ENCODE peak calls at places on chromosomes 7 and 10, in eight cellular contexts. W, F, T, M, R, L, K and C are unnamed samples.

GRCh38 chr7:134477954-134478353 is 19.1 kb upstream of the AKR1B1 start:
- DNase-seq in W (no peak), F (no peak), T (no peak), M (no peak), R (no peak), L (no peak), K (no peak), C (no peak)

GRCh38 chr10:93876391-93876790 is 17.4 kb upstream of the SLC35G1 start:
- DNase-seq in W (no peak), F (no peak), T (no peak), M (no peak), R (no peak), L (peak; percentile 6), K (no peak), C (no peak)

GRCh38 chr10:22620140-22620857 is 94.1 kb downstream of the PIP4K2A start:
- DNase-seq in W (no peak), F (no peak), T (peak; percentile 76), M (no peak), R (no peak), L (peak; percentile 80), K (no peak), C (peak; percentile 80)

GRCh38 chr7:8177109-8177933 is 84.6 kb downstream of the ICA1 start:
- DNase-seq in W (no peak), F (no peak), T (no peak), M (no peak), R (no peak), L (no peak), K (peak; percentile 66), C (no peak)

GRCh38 chr7:27608776-27609495 is 53.7 kb downstream of the HIBADH start:
- DNase-seq in W (no peak), F (no peak), T (no peak), M (no peak), R (no peak), L (no peak), K (no peak), C (no peak)

GRCh38 chr7:12690041-12690878 is 2.8 kb downstream of the ARL4A start:
- DNase-seq in W (no peak), F (no peak), T (no peak), M (no peak), R (no peak), L (no peak), K (no peak), C (no peak)

GRCh38 chr10:35639021-35639521 is 3.0 kb downstream of the FZD8 start:
- DNase-seq in W (no peak), F (no peak), T (no peak), M (no peak), R (no peak), L (no peak), K (no peak), C (no peak)

GRCh38 chr7:31497501-31497900 is 16.4 kb upstream of the ITPRID1 start:
- DNase-seq in W (no peak), F (no peak), T (no peak), M (no peak), R (no peak), L (no peak), K (no peak), C (no peak)

GRCh38 chr7:78039791-78040776 is 241.5 kb downstream of the PHTF2 start:
- DNase-seq in W (peak; percentile 42), F (no peak), T (peak; percentile 70), M (peak; percentile 28), R (peak; percentile 80), L (no peak), K (no peak), C (no peak)

GRCh38 chr7:117062300-117062699 is 109.0 kb downstream of the ST7 start:
- DNase-seq in W (no peak), F (no peak), T (no peak), M (no peak), R (no peak), L (no peak), K (no peak), C (no peak)

GRCh38 chr7:81682873-81683272 is 87.0 kb downstream of the HGF start:
- DNase-seq in W (no peak), F (no peak), T (no peak), M (no peak), R (no peak), L (no peak), K (no peak), C (no peak)

GRCh38 chr10:87816842-87817178 is 1.2 kb downstream of the ATAD1 start:
- DNase-seq in W (no peak), F (no peak), T (no peak), M (no peak), R (no peak), L (no peak), K (no peak), C (no peak)

GRCh38 chr10:77037735-77038411 is 599.7 kb downstream of the KCNMA1 start:
- DNase-seq in W (no peak), F (no peak), T (no peak), M (no peak), R (no peak), L (no peak), K (no peak), C (no peak)